ENCODE peak calls at places on chromosomes 11 and 22, in four cellular contexts. One of them, this sample, is unnamed.

GRCh38 chr11:59426361-59427067 is at the start of gene OR5A2:
- DNase-seq in pancreas: no peak
- DNase-seq in colonic mucosa: no peak
- DNase-seq in foreskin fibroblast: no peak
- DNase-seq in this sample: peak

GRCh38 chr11:22928207-22928917 is 68.1 kb upstream of the CCDC179 start:
- DNase-seq in colonic mucosa: no peak
- DNase-seq in foreskin fibroblast: no peak
- DNase-seq in pancreas: no peak
- DNase-seq in this sample: no peak

GRCh38 chr11:97620012-97620411 is 1230.2 kb downstream of the JRKL start:
- DNase-seq in foreskin fibroblast: no peak
- DNase-seq in pancreas: no peak
- DNase-seq in colonic mucosa: no peak
- DNase-seq in this sample: no peak

GRCh38 chr11:94876645-94877445 is 96.5 kb downstream of the CWC15 start:
- DNase-seq in foreskin fibroblast: peak
- DNase-seq in pancreas: peak
- DNase-seq in colonic mucosa: peak
- DNase-seq in this sample: no peak

GRCh38 chr11:14357843-14358728 is 897 bp downstream of the RRAS2 start:
- DNase-seq in foreskin fibroblast: peak
- DNase-seq in colonic mucosa: peak
- DNase-seq in pancreas: peak
- DNase-seq in this sample: no peak

GRCh38 chr11:134332189-134332631 is 422 bp downstream of the GLB1L2 start:
- DNase-seq in pancreas: peak
- DNase-seq in foreskin fibroblast: no peak
- DNase-seq in colonic mucosa: peak
- DNase-seq in this sample: no peak

GRCh38 chr11:19953342-19953741 is 206.9 kb downstream of the DBX1 start:
- DNase-seq in pancreas: no peak
- DNase-seq in colonic mucosa: no peak
- DNase-seq in foreskin fibroblast: peak
- DNase-seq in this sample: no peak

GRCh38 chr11:73218106-73218829 is at the start of gene P2RY2:
- DNase-seq in foreskin fibroblast: no peak
- DNase-seq in pancreas: peak
- DNase-seq in colonic mucosa: peak
- DNase-seq in this sample: no peak

GRCh38 chr11:76085321-76085720 is 121.0 kb downstream of the WNT11 start:
- DNase-seq in pancreas: no peak
- DNase-seq in colonic mucosa: no peak
- DNase-seq in foreskin fibroblast: no peak
- DNase-seq in this sample: no peak

GRCh38 chr11:104570088-104570701 is 328.1 kb downstream of the CASP12 start:
- DNase-seq in colonic mucosa: no peak
- DNase-seq in foreskin fibroblast: peak
- DNase-seq in pancreas: no peak
- DNase-seq in this sample: no peak

GRCh38 chr11:120215634-120216033 is 4.8 kb downstream of the OAF start:
- DNase-seq in foreskin fibroblast: peak
- DNase-seq in pancreas: no peak
- DNase-seq in colonic mucosa: no peak
- DNase-seq in this sample: no peak

GRCh38 chr11:34680206-34680605 is 59.3 kb downstream of the EHF start:
- DNase-seq in foreskin fibroblast: peak
- DNase-seq in colonic mucosa: no peak
- DNase-seq in pancreas: no peak
- DNase-seq in this sample: no peak

GRCh38 chr11:74002832-74003231 is 6.1 kb downstream of the UCP3 start:
- DNase-seq in colonic mucosa: no peak
- DNase-seq in pancreas: no peak
- DNase-seq in foreskin fibroblast: no peak
- DNase-seq in this sample: no peak

GRCh38 chr11:114813216-114813615 is 134.9 kb downstream of the NXPE2 start:
- DNase-seq in colonic mucosa: no peak
- DNase-seq in pancreas: no peak
- DNase-seq in foreskin fibroblast: no peak
- DNase-seq in this sample: no peak

GRCh38 chr11:68372114-68372513 is 59.7 kb downstream of the LRP5 start:
- DNase-seq in foreskin fibroblast: no peak
- DNase-seq in pancreas: no peak
- DNase-seq in colonic mucosa: no peak
- DNase-seq in this sample: no peak

GRCh38 chr22:39661842-39662676 is 91.5 kb downstream of the CACNA1I start:
- DNase-seq in pancreas: no peak
- DNase-seq in colonic mucosa: peak
- DNase-seq in foreskin fibroblast: no peak
- DNase-seq in this sample: no peak

GRCh38 chr22:37601540-37602442 is 6.8 kb upstream of the GGA1 start:
- DNase-seq in pancreas: peak
- DNase-seq in foreskin fibroblast: peak
- DNase-seq in colonic mucosa: peak
- DNase-seq in this sample: peak

GRCh38 chr11:113234888-113235287 is 79.5 kb upstream of the TTC12 start:
- DNase-seq in foreskin fibroblast: no peak
- DNase-seq in colonic mucosa: no peak
- DNase-seq in pancreas: no peak
- DNase-seq in this sample: no peak

GRCh38 chr11:73227571-73228211 is 9.6 kb downstream of the P2RY2 start:
- DNase-seq in pancreas: peak
- DNase-seq in foreskin fibroblast: no peak
- DNase-seq in colonic mucosa: peak
- DNase-seq in this sample: peak

GRCh38 chr11:118923721-118924587 is 1.8 kb downstream of the BCL9L start:
- DNase-seq in colonic mucosa: peak
- DNase-seq in foreskin fibroblast: no peak
- DNase-seq in pancreas: peak
- DNase-seq in this sample: no peak

GRCh38 chr22:46862418-46863324 is 100.2 kb downstream of the TBC1D22A start:
- DNase-seq in pancreas: no peak
- DNase-seq in colonic mucosa: no peak
- DNase-seq in foreskin fibroblast: no peak
- DNase-seq in this sample: no peak

GRCh38 chr22:39238966-39239510 is 5.7 kb downstream of the PDGFB start:
- DNase-seq in pancreas: no peak
- DNase-seq in foreskin fibroblast: no peak
- DNase-seq in colonic mucosa: no peak
- DNase-seq in this sample: no peak

GRCh38 chr11:62142921-62143320 is 19.1 kb downstream of the INCENP start:
- DNase-seq in colonic mucosa: no peak
- DNase-seq in pancreas: no peak
- DNase-seq in foreskin fibroblast: no peak
- DNase-seq in this sample: no peak

GRCh38 chr11:130407978-130408377 is 20.4 kb downstream of the ADAMTS8 start:
- DNase-seq in colonic mucosa: no peak
- DNase-seq in pancreas: no peak
- DNase-seq in foreskin fibroblast: peak
- DNase-seq in this sample: no peak

GRCh38 chr11:134034496-134035381 is 34.1 kb upstream of the JAM3 start:
- DNase-seq in pancreas: peak
- DNase-seq in colonic mucosa: no peak
- DNase-seq in foreskin fibroblast: no peak
- DNase-seq in this sample: peak

GRCh38 chr11:134374171-134374570 is 37.9 kb downstream of the B3GAT1 start:
- DNase-seq in colonic mucosa: no peak
- DNase-seq in pancreas: no peak
- DNase-seq in foreskin fibroblast: no peak
- DNase-seq in this sample: no peak

GRCh38 chr22:44968736-44969135 is 41.1 kb downstream of the PHF21B start:
- DNase-seq in pancreas: no peak
- DNase-seq in foreskin fibroblast: peak
- DNase-seq in colonic mucosa: no peak
- DNase-seq in this sample: no peak
- TF ChIP-seq CTCF in pancreas: no peak
- TF ChIP-seq CTCF in foreskin fibroblast: no peak
- TF ChIP-seq CTCF in colonic mucosa: no peak
- TF ChIP-seq CTCF in this sample: peak

DNA sequence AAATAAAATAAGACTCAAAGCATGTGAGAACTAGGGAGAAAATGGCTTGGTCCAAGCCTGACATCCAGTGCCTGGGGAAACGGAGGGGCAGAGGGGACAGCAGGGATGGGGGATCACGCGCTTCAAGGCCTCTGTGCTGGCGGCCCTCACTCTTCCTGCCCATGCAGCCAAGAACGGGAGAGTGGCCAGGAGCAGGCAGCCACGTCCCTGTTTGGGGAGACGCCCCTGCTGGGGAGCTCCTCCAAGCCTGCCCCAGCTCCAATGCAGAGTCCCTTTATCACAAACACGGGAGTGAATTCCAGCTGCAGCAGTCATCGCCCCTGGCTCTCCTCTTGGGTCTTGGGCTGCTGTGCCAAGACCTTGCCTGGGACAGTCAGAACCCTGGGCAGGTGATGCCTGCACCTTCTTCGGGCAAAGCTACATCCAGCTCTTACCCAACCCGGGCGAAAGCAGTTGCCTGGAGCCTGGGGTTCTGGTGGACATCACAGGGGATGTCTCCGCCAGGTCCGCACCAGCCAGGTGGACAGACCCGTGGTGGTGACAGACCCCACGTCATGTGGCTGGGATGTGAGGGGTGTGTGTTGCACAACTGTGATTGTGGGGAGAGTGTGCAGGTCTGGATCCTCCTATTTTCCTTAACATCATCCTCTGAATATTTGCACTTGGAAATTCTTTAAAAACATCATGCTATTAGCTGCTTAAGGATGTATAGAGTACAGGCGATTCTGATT is 1391.3 kb downstream of the BRD1 start:
- DNase-seq in pancreas: no peak
- DNase-seq in foreskin fibroblast: no peak
- DNase-seq in colonic mucosa: no peak
- DNase-seq in this sample: no peak
- H3K4me3 ChIP-seq in pancreas: no peak
- H3K4me3 ChIP-seq in foreskin fibroblast: no peak
- H3K4me3 ChIP-seq in colonic mucosa: no peak
- H3K4me3 ChIP-seq in this sample: no peak

GRCh38 chr11:56394381-56394780 is 18.1 kb upstream of the OR5AL1 start:
- DNase-seq in pancreas: no peak
- DNase-seq in foreskin fibroblast: no peak
- DNase-seq in colonic mucosa: no peak
- DNase-seq in this sample: no peak

DNA sequence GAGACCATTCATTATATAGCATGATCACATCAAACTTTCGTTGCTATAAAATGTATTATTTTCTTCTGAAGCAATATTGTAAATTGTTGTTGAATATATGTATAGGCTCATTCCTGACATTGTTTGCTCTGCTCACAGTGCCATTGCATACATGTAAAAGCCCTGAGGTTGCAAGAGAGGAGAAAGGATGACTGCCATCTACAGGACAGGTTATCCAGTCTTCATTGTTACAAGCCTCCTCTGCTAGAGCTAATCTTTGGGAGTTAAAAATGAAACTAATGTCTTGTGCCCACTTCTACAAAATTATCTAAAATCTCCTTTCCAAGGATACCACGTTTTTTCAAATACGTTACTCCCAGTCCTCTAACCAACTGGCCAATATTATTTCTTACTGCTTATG is 16.4 kb upstream of the OR5AL1 start:
- DNase-seq in colonic mucosa: no peak
- DNase-seq in pancreas: no peak
- DNase-seq in foreskin fibroblast: no peak
- DNase-seq in this sample: no peak
- TF ChIP-seq CTCF in colonic mucosa: no peak
- TF ChIP-seq CTCF in pancreas: no peak
- TF ChIP-seq CTCF in foreskin fibroblast: no peak
- TF ChIP-seq CTCF in this sample: peak

GRCh38 chr22:50300620-50301257 is 6.7 kb downstream of the PLXNB2 start:
- DNase-seq in foreskin fibroblast: no peak
- DNase-seq in colonic mucosa: no peak
- DNase-seq in pancreas: no peak
- DNase-seq in this sample: no peak

GRCh38 chr22:50299724-50300619 is 7.5 kb downstream of the PLXNB2 start:
- DNase-seq in foreskin fibroblast: no peak
- DNase-seq in colonic mucosa: peak
- DNase-seq in pancreas: no peak
- DNase-seq in this sample: no peak

GRCh38 chr22:50302564-50302963 is 4.9 kb downstream of the PLXNB2 start:
- DNase-seq in foreskin fibroblast: no peak
- DNase-seq in colonic mucosa: no peak
- DNase-seq in pancreas: no peak
- DNase-seq in this sample: no peak

GRCh38 chr22:50302041-50302541 is 5.4 kb downstream of the PLXNB2 start:
- DNase-seq in foreskin fibroblast: peak
- DNase-seq in colonic mucosa: peak
- DNase-seq in pancreas: no peak
- DNase-seq in this sample: no peak

DNA sequence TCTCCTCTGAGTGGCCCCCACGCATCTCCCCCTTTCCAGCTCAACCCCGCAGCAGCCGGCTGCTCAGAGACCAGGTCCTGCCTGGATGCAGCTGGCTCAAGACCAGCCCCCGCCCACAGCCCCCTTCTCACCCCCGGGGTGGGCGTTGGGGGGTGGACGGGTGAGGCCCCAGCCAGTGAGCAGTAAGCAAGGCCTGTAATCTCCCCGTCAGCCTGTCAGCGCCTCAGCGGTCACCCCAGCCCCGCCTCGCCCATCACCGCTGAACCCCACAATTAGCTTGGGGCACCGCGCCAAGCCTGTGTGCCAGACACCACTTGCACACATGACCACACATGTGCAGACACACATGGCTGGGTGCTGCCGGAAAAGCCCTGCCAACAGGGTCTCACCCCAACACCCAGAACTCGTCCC is 5.9 kb downstream of the PLXNB2 start:
- DNase-seq in pancreas: no peak
- DNase-seq in colonic mucosa: no peak
- DNase-seq in foreskin fibroblast: no peak
- DNase-seq in this sample: no peak
- H3K4me3 ChIP-seq in pancreas: no peak
- H3K4me3 ChIP-seq in colonic mucosa: no peak
- H3K4me3 ChIP-seq in foreskin fibroblast: no peak
- H3K4me3 ChIP-seq in this sample: no peak

GRCh38 chr11:15918674-15919073 is 437.7 kb downstream of the SOX6 start:
- DNase-seq in colonic mucosa: no peak
- DNase-seq in foreskin fibroblast: no peak
- DNase-seq in pancreas: no peak
- DNase-seq in this sample: no peak

GRCh38 chr11:15920856-15921629 is 435.3 kb downstream of the SOX6 start:
- DNase-seq in colonic mucosa: no peak
- DNase-seq in pancreas: no peak
- DNase-seq in foreskin fibroblast: no peak
- DNase-seq in this sample: no peak

GRCh38 chr11:15926071-15926470 is 430.3 kb downstream of the SOX6 start:
- DNase-seq in pancreas: no peak
- DNase-seq in foreskin fibroblast: no peak
- DNase-seq in colonic mucosa: no peak
- DNase-seq in this sample: no peak

GRCh38 chr11:15927196-15927865 is 429.0 kb downstream of the SOX6 start:
- DNase-seq in foreskin fibroblast: no peak
- DNase-seq in pancreas: no peak
- DNase-seq in colonic mucosa: no peak
- DNase-seq in this sample: no peak

DNA sequence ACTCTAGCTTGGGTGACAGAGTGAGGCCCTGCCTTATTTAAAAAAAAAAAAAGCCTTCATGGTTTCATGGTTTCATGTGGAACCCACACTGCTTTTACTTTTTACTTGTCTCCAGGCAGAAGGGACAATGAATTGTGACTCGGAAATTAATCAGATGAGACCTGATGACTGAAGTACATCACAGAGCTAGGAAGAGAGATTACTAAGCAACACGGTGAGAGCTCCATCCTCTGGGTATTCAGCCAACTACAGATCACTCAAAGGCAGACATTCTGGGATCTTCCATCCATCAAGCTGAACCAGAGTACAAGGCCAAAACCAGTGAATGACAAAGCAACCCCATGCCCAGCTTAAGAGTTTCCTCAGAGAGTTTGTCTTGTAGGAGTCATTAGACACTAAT is 433.2 kb downstream of the SOX6 start:
- DNase-seq in pancreas: no peak
- DNase-seq in foreskin fibroblast: no peak
- DNase-seq in colonic mucosa: no peak
- DNase-seq in this sample: no peak
- TF ChIP-seq CTCF in pancreas: no peak
- TF ChIP-seq CTCF in foreskin fibroblast: no peak
- TF ChIP-seq CTCF in colonic mucosa: no peak
- TF ChIP-seq CTCF in this sample: no peak

This sample was measured in LNCaP clone FGC.